ENCODE peak calls at places on chromosomes 11 and 22, in ten cellular contexts. W is effector memory CD8-positive, alpha-beta T cell; B is BJ; D is stimulated activated effector memory CD8-positive, alpha-beta T cell treated with anti-CD3 and anti-CD28 coated beads, Interleukin-12 subunit alpha, Interleukin-12 subunit beta, amount 100 ng/mL, for 72 hours; V is EL; U is ureter; X is NAMALWA; S is cardiac fibroblast; E is activated CD8-positive, alpha-beta memory T cell treated with anti-CD3 and anti-CD28 coated beads, Interleukin-2, amount 50 U/mL, for 48 hours; I is COR-L47. N is an unnamed sample.

GRCh38 chr11:126188332-126189108 is 22.9 kb downstream of the RPUSD4 start:
- DNase-seq in W (no peak), B (no peak), D (no peak), V (no peak), U (no peak), X (no peak), S (no peak), E (no peak), I (no peak), N (no peak)

GRCh38 chr11:115422013-115422697 is 82.1 kb downstream of the CADM1 start:
- DNase-seq in W (no peak), B (no peak), D (no peak), V (no peak), U (no peak), X (no peak), S (no peak), E (no peak), I (peak; percentile 45), N (no peak)

GRCh38 chr22:47053865-47054185 is 291.4 kb downstream of the TBC1D22A start:
- DNase-seq in W (no peak), B (no peak), D (no peak), V (peak; percentile 24), U (no peak), X (no peak), S (peak; percentile 75), E (no peak), I (no peak), N (no peak)

GRCh38 chr11:47886096-47886495 is 37.9 kb upstream of the NUP160 start:
- DNase-seq in W (no peak), B (no peak), D (no peak), V (peak; percentile 72), U (no peak), X (no peak), S (peak; percentile 90), E (peak; percentile 15), I (no peak), N (no peak)

GRCh38 chr11:78331711-78332110 is 85.9 kb downstream of the GAB2 start:
- DNase-seq in W (no peak), B (no peak), D (no peak), V (no peak), U (no peak), X (no peak), S (no peak), E (no peak), I (no peak), N (no peak)

GRCh38 chr11:77198440-77198849 is 70.4 kb downstream of the MYO7A start:
- DNase-seq in W (no peak), B (no peak), D (no peak), V (peak; percentile 17), U (no peak), X (peak; percentile 56), S (no peak), E (no peak), I (no peak), N (no peak)

GRCh38 chr22:44158766-44159165 is 22.0 kb upstream of the PARVG start:
- DNase-seq in W (no peak), B (no peak), D (no peak), V (no peak), U (no peak), X (no peak), S (peak; percentile 22), E (no peak), I (no peak), N (no peak)

GRCh38 chr11:30244255-30244654 is 13.4 kb downstream of the FSHB start:
- DNase-seq in W (no peak), B (no peak), D (no peak), V (peak; percentile 57), U (no peak), X (no peak), S (peak; percentile 11), E (no peak), I (no peak), N (no peak)

N was measured in left ventricle myocardium inferior.